ENCODE peak calls at places on chromosomes 6 and 20, in seven cellular contexts. J is NB4; K is activated naive CD4-positive, alpha-beta T cell treated with Interleukin-2 at 50 U/mL for 16 hours; N is aorta; S is activated naive CD8-positive, alpha-beta T cell treated with anti-CD3 and anti-CD28 coated beads, Interleukin-2, amount 50 U/mL, for 24 hours; D is stimulated activated effector memory CD8-positive, alpha-beta T cell treated with anti-CD3 and anti-CD28 coated beads, Interleukin-12 subunit alpha, Interleukin-12 subunit beta, amount 100 ng/mL, for 72 hours; Q is lower lobe of right lung. R is an unnamed sample.

GRCh38 chr6:157723376-157723775 is 99.7 kb upstream of the SNX9 start:
- DNase-seq in S (no peak), J (no peak), N (no peak), K (no peak), Q (no peak), D (no peak), R (no peak)

GRCh38 chr6:5968817-5969726 is 37.7 kb downstream of the NRN1 start:
- DNase-seq in N (peak), D (no peak), S (no peak), K (no peak), J (peak), Q (peak), R (no peak)

GRCh38 chr20:17935186-17935585 is 33.4 kb downstream of the SNX5 start:
- DNase-seq in J (peak), S (no peak), D (no peak), Q (no peak), N (no peak), K (no peak), R (no peak)

GRCh38 chr6:164331026-164331425 is 916.5 kb downstream of the QKI start:
- DNase-seq in N (no peak), S (no peak), Q (no peak), D (no peak), J (peak), K (no peak), R (no peak)

GRCh38 chr20:50189681-50190250 is 864 bp upstream of the CEBPB start:
- DNase-seq in J (peak), N (no peak), D (no peak), Q (peak), K (peak), S (peak), R (no peak)

GRCh38 chr6:37987008-37987407 is 167.5 kb downstream of the ZFAND3 start:
- DNase-seq in N (no peak), Q (no peak), K (peak), J (no peak), S (peak), D (no peak), R (no peak)

GRCh38 chr6:41040101-41040910 is 1.3 kb upstream of the UNC5CL start:
- DNase-seq in D (no peak), Q (no peak), N (peak), J (peak), K (no peak), S (no peak), R (no peak)

GRCh38 chr6:6920114-6920983 is 187.4 kb upstream of the RREB1 start:
- DNase-seq in S (no peak), J (peak), N (no peak), D (no peak), Q (no peak), K (no peak), R (no peak)

GRCh38 chr20:53865905-53866786 is 204.2 kb downstream of the BCAS1 start:
- DNase-seq in S (no peak), D (no peak), N (no peak), K (no peak), J (peak), Q (no peak), R (no peak)

GRCh38 chr6:134669531-134669930 is 280.4 kb downstream of the ALDH8A1 start:
- DNase-seq in J (no peak), N (no peak), Q (no peak), S (no peak), K (no peak), D (no peak), R (no peak)

GRCh38 chr6:85002847-85003246 is 238.4 kb upstream of the TBX18 start:
- DNase-seq in K (no peak), D (no peak), N (no peak), S (no peak), J (no peak), Q (no peak), R (no peak)

GRCh38 chr20:62420846-62421715 is 6.3 kb downstream of the RBBP8NL start:
- DNase-seq in K (no peak), Q (no peak), D (no peak), S (no peak), N (no peak), J (no peak), R (no peak)

GRCh38 chr20:48286571-48287551 is 501.6 kb upstream of the SULF2 start:
- DNase-seq in Q (no peak), S (no peak), K (no peak), J (no peak), D (no peak), N (no peak), R (no peak)

GRCh38 chr6:72130327-72130726 is 244.0 kb downstream of the RIMS1 start:
- DNase-seq in N (no peak), S (no peak), K (no peak), J (no peak), Q (no peak), D (no peak), R (no peak)

GRCh38 chr20:14711681-14712080 is 374.3 kb upstream of the FLRT3 start:
- DNase-seq in J (no peak), Q (no peak), D (no peak), K (no peak), N (no peak), S (no peak), R (no peak)

GRCh38 chr6:166556871-166557322 is 29.6 kb downstream of the RAMACL start:
- DNase-seq in N (peak), K (no peak), D (no peak), S (no peak), J (peak), Q (peak), R (no peak)

GRCh38 chr20:62500237-62500864 is 24.6 kb upstream of the GATA5 start:
- DNase-seq in N (peak), J (peak), Q (peak), D (peak), K (peak), S (peak), R (no peak)

GRCh38 chr6:125749864-125750691 is 646 bp downstream of the HEY2 start:
- DNase-seq in D (no peak), S (no peak), J (peak), N (peak), K (no peak), Q (no peak), R (no peak)

GRCh38 chr6:26284537-26285142 is 80.4 kb upstream of the BTN3A2 start:
- DNase-seq in D (peak), J (peak), S (peak), Q (peak), K (peak), N (peak), R (no peak)

GRCh38 chr6:87653074-87653962 is 48.7 kb downstream of the AKIRIN2 start:
- DNase-seq in D (no peak), Q (no peak), N (no peak), J (no peak), K (no peak), S (no peak), R (no peak)

GRCh38 chr6:11975353-11975977 is 36.6 kb upstream of the HIVEP1 start:
- DNase-seq in S (peak), D (no peak), J (peak), Q (peak), N (no peak), K (no peak), R (no peak)

GRCh38 chr6:144310761-144311160 is 25.6 kb downstream of the UTRN start:
- DNase-seq in N (no peak), J (no peak), D (no peak), K (no peak), S (peak), Q (no peak), R (no peak)

GRCh38 chr6:156273065-156273711 is 504.0 kb upstream of the ARID1B start:
- DNase-seq in Q (no peak), J (no peak), S (no peak), N (no peak), D (no peak), K (no peak), R (no peak)

GRCh38 chr6:77447254-77447653 is 16.0 kb downstream of the HTR1B start:
- DNase-seq in K (no peak), S (no peak), N (no peak), Q (no peak), J (no peak), D (no peak), R (no peak)

GRCh38 chr6:149129401-149130077 is 188.0 kb upstream of the TAB2 start:
- DNase-seq in D (no peak), N (no peak), J (peak), K (no peak), Q (no peak), S (no peak), R (no peak)

GRCh38 chr6:97978855-97979271 is 695.8 kb upstream of the MMS22L start:
- DNase-seq in J (peak), Q (no peak), N (peak), D (no peak), S (no peak), K (no peak), R (no peak)

GRCh38 chr20:47095690-47096089 is 201.0 kb downstream of the EYA2 start:
- DNase-seq in S (no peak), D (no peak), J (no peak), K (no peak), Q (no peak), N (no peak), R (no peak)